ENCODE peak calls at places on chromosome 12, in seven cellular contexts. One of them, this sample, is unnamed.

GRCh38 chr12:109065154-109065852 is 12.9 kb downstream of the USP30 start:
- DNase-seq in K562: no peak
- DNase-seq in HEK293T: no peak
- DNase-seq in WTC11: no peak
- DNase-seq in HepG2: peak
- DNase-seq in H1: peak
- DNase-seq in GM12878: no peak
- DNase-seq in this sample: no peak

GRCh38 chr12:108616941-108617858 is 16.5 kb downstream of the SELPLG start:
- DNase-seq in K562: no peak
- DNase-seq in HEK293T: no peak
- DNase-seq in WTC11: no peak
- DNase-seq in HepG2: no peak
- DNase-seq in H1: no peak
- DNase-seq in GM12878: peak
- DNase-seq in this sample: no peak

GRCh38 chr12:107335802-107336570 is 242.6 kb upstream of the CRY1 start:
- DNase-seq in K562: no peak
- DNase-seq in HEK293T: no peak
- DNase-seq in WTC11: no peak
- DNase-seq in HepG2: no peak
- DNase-seq in H1: no peak
- DNase-seq in GM12878: no peak
- DNase-seq in this sample: no peak

GRCh38 chr12:2294651-2295475 is 242.1 kb downstream of the CACNA1C start:
- DNase-seq in K562: no peak
- DNase-seq in HEK293T: no peak
- DNase-seq in WTC11: no peak
- DNase-seq in HepG2: no peak
- DNase-seq in H1: no peak
- DNase-seq in GM12878: no peak
- DNase-seq in this sample: no peak

GRCh38 chr12:117105902-117106301 is 6.7 kb upstream of the TESC start:
- DNase-seq in K562: no peak
- DNase-seq in HEK293T: no peak
- DNase-seq in WTC11: no peak
- DNase-seq in HepG2: peak
- DNase-seq in H1: no peak
- DNase-seq in GM12878: peak
- DNase-seq in this sample: peak

GRCh38 chr12:67720383-67720856 is 71.9 kb downstream of the DYRK2 start:
- DNase-seq in K562: no peak
- DNase-seq in HEK293T: peak
- DNase-seq in WTC11: no peak
- DNase-seq in HepG2: no peak
- DNase-seq in H1: no peak
- DNase-seq in GM12878: no peak
- DNase-seq in this sample: no peak

GRCh38 chr12:21823581-21823980 is 49.1 kb upstream of the KCNJ8 start:
- DNase-seq in K562: no peak
- DNase-seq in HEK293T: no peak
- DNase-seq in WTC11: peak
- DNase-seq in HepG2: no peak
- DNase-seq in H1: peak
- DNase-seq in GM12878: no peak
- DNase-seq in this sample: no peak

GRCh38 chr12:47868041-47868440 is 36.8 kb downstream of the VDR start:
- DNase-seq in K562: no peak
- DNase-seq in HEK293T: no peak
- DNase-seq in WTC11: no peak
- DNase-seq in HepG2: no peak
- DNase-seq in H1: no peak
- DNase-seq in GM12878: no peak
- DNase-seq in this sample: no peak

GRCh38 chr12:90020006-90020405 is 311.4 kb upstream of the ATP2B1 start:
- DNase-seq in K562: no peak
- DNase-seq in HEK293T: no peak
- DNase-seq in WTC11: no peak
- DNase-seq in HepG2: no peak
- DNase-seq in H1: no peak
- DNase-seq in GM12878: no peak
- DNase-seq in this sample: no peak

GRCh38 chr12:80912906-80913769 is 24.6 kb downstream of the LIN7A start:
- DNase-seq in K562: no peak
- DNase-seq in HEK293T: no peak
- DNase-seq in WTC11: no peak
- DNase-seq in HepG2: no peak
- DNase-seq in H1: no peak
- DNase-seq in GM12878: no peak
- DNase-seq in this sample: no peak

GRCh38 chr12:75960954-75961661 is 70.5 kb downstream of the PHLDA1 start:
- DNase-seq in K562: no peak
- DNase-seq in HEK293T: no peak
- DNase-seq in WTC11: no peak
- DNase-seq in HepG2: no peak
- DNase-seq in H1: no peak
- DNase-seq in GM12878: no peak
- DNase-seq in this sample: no peak

GRCh38 chr12:121513464-121514183 is 67.2 kb downstream of the KDM2B start:
- DNase-seq in K562: peak
- DNase-seq in HEK293T: peak
- DNase-seq in WTC11: peak
- DNase-seq in HepG2: peak
- DNase-seq in H1: peak
- DNase-seq in GM12878: no peak
- DNase-seq in this sample: peak

GRCh38 chr12:47767197-47767724 is 5.8 kb upstream of the SLC48A1 start:
- DNase-seq in K562: peak
- DNase-seq in HEK293T: peak
- DNase-seq in WTC11: peak
- DNase-seq in HepG2: peak
- DNase-seq in H1: peak
- DNase-seq in GM12878: no peak
- DNase-seq in this sample: peak

GRCh38 chr12:54259194-54260011 is 20.5 kb downstream of the CBX5 start:
- DNase-seq in K562: peak
- DNase-seq in HEK293T: peak
- DNase-seq in WTC11: peak
- DNase-seq in HepG2: no peak
- DNase-seq in H1: peak
- DNase-seq in GM12878: peak
- DNase-seq in this sample: peak

GRCh38 chr12:82517027-82517426 is 158.7 kb downstream of the METTL25 start:
- DNase-seq in K562: no peak
- DNase-seq in HEK293T: peak
- DNase-seq in WTC11: peak
- DNase-seq in HepG2: peak
- DNase-seq in H1: no peak
- DNase-seq in GM12878: no peak
- DNase-seq in this sample: peak

GRCh38 chr12:2057041-2057792 is 4.4 kb downstream of the CACNA1C start:
- DNase-seq in K562: peak
- DNase-seq in HEK293T: peak
- DNase-seq in WTC11: peak
- DNase-seq in HepG2: peak
- DNase-seq in H1: peak
- DNase-seq in GM12878: no peak
- DNase-seq in this sample: peak

GRCh38 chr12:91111366-91112321 is at the start of gene LUM:
- DNase-seq in K562: no peak
- DNase-seq in HEK293T: no peak
- DNase-seq in WTC11: no peak
- DNase-seq in HepG2: no peak
- DNase-seq in H1: no peak
- DNase-seq in GM12878: no peak
- DNase-seq in this sample: no peak

GRCh38 chr12:23906329-23906728 is 43.1 kb downstream of the SOX5 start:
- DNase-seq in K562: no peak
- DNase-seq in HEK293T: no peak
- DNase-seq in WTC11: no peak
- DNase-seq in HepG2: peak
- DNase-seq in H1: no peak
- DNase-seq in GM12878: no peak
- DNase-seq in this sample: no peak

GRCh38 chr12:71085575-71085974 is 72.2 kb downstream of the TSPAN8 start:
- DNase-seq in K562: no peak
- DNase-seq in HEK293T: no peak
- DNase-seq in WTC11: no peak
- DNase-seq in HepG2: no peak
- DNase-seq in H1: no peak
- DNase-seq in GM12878: no peak
- DNase-seq in this sample: no peak

DNA sequence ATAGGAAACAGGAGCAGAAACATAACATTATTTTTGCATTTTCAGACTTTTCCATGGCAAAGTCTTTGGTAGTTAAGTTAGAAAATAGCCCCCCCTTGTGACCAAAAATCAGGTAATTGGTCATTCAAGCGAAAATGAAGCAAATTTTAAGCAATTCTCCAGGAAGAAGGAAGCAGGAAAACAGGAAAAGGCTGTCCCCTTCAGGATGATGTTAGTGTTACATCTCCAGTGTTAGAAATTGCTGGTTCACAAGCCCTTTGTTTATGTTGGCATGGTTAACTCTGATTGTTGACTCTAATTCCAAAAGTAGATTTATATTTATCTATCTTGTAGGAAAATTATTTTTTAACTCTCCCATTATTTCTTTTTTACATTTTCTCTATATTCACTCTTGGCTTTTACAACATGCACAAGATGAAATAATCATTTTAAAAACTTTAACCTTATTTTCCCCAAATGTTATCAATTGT is 18.8 kb upstream of the GAS2L3 start:
- DNase-seq in K562: peak
- DNase-seq in HEK293T: peak
- DNase-seq in WTC11: no peak
- DNase-seq in HepG2: peak
- DNase-seq in H1: no peak
- DNase-seq in GM12878: no peak
- DNase-seq in this sample: peak
- TF ChIP-seq SP1 in K562: no peak
- TF ChIP-seq SP1 in HEK293T: no peak
- TF ChIP-seq SP1 in WTC11: no peak
- TF ChIP-seq SP1 in HepG2: no peak
- TF ChIP-seq SP1 in H1: no peak
- TF ChIP-seq SP1 in GM12878: no peak
- TF ChIP-seq SP1 in this sample: no peak

GRCh38 chr12:68910128-68910527 is 22.8 kb downstream of the CPM start:
- DNase-seq in K562: no peak
- DNase-seq in HEK293T: no peak
- DNase-seq in WTC11: no peak
- DNase-seq in HepG2: no peak
- DNase-seq in H1: no peak
- DNase-seq in GM12878: no peak
- DNase-seq in this sample: no peak
- TF ChIP-seq SP1 in K562: no peak
- TF ChIP-seq SP1 in HEK293T: no peak
- TF ChIP-seq SP1 in WTC11: no peak
- TF ChIP-seq SP1 in HepG2: no peak
- TF ChIP-seq SP1 in H1: no peak
- TF ChIP-seq SP1 in GM12878: no peak
- TF ChIP-seq SP1 in this sample: no peak

GRCh38 chr12:46005151-46005797 is 14.9 kb upstream of the SCAF11 start:
- DNase-seq in K562: no peak
- DNase-seq in HEK293T: no peak
- DNase-seq in WTC11: no peak
- DNase-seq in HepG2: no peak
- DNase-seq in H1: no peak
- DNase-seq in GM12878: no peak
- DNase-seq in this sample: no peak
- TF ChIP-seq SP1 in K562: no peak
- TF ChIP-seq SP1 in HEK293T: no peak
- TF ChIP-seq SP1 in WTC11: no peak
- TF ChIP-seq SP1 in HepG2: no peak
- TF ChIP-seq SP1 in H1: no peak
- TF ChIP-seq SP1 in GM12878: no peak
- TF ChIP-seq SP1 in this sample: peak

GRCh38 chr12:6463858-6464257 is 6.6 kb downstream of the VAMP1 start:
- DNase-seq in K562: no peak
- DNase-seq in HEK293T: no peak
- DNase-seq in WTC11: peak
- DNase-seq in HepG2: no peak
- DNase-seq in H1: no peak
- DNase-seq in GM12878: no peak
- DNase-seq in this sample: no peak

GRCh38 chr12:6464531-6464930 is 5.9 kb downstream of the VAMP1 start:
- DNase-seq in K562: no peak
- DNase-seq in HEK293T: no peak
- DNase-seq in WTC11: no peak
- DNase-seq in HepG2: no peak
- DNase-seq in H1: no peak
- DNase-seq in GM12878: no peak
- DNase-seq in this sample: no peak

GRCh38 chr12:6466184-6466573 is 4.3 kb downstream of the VAMP1 start:
- DNase-seq in K562: no peak
- DNase-seq in HEK293T: no peak
- DNase-seq in WTC11: no peak
- DNase-seq in HepG2: no peak
- DNase-seq in H1: no peak
- DNase-seq in GM12878: no peak
- DNase-seq in this sample: no peak

GRCh38 chr12:6463211-6463610 is 7.3 kb downstream of the VAMP1 start:
- DNase-seq in K562: no peak
- DNase-seq in HEK293T: no peak
- DNase-seq in WTC11: no peak
- DNase-seq in HepG2: no peak
- DNase-seq in H1: no peak
- DNase-seq in GM12878: no peak
- DNase-seq in this sample: no peak

DNA sequence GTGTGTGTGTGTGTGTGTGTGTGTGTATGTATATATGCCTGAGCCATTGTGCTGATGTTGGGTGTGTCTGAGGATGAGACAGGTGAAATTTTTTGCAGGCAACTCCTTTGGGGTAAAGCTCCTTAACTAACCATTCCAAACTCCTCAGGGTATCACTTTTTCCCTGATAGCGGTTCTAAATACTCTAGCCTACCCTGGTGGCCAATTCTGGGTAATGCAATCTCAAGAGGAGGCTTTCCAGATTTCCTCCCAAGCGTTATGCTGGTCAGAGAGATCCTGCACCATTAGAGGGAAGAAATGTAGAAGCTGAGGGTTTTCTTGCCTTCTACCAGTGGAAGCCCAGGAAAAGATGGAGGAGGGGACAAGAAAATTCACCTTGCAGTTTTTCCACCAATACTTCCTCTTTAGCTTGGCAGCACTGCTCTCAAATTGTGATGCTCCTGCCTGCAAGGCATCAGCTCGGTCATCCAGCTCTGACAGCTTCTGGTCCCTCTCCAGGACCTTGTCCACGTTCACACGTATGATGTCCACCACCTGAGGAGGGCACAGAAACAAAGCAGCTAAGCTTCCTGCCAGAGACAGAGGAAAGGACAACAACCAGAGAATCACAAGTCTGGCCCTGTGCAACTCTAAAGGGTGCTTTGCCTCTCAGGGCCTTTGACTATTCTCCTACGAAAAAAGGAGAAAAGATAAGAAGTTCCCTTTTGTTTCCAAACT is 4.9 kb downstream of the VAMP1 start:
- DNase-seq in K562: peak
- DNase-seq in HEK293T: peak
- DNase-seq in WTC11: peak
- DNase-seq in HepG2: peak
- DNase-seq in H1: peak
- DNase-seq in GM12878: no peak
- DNase-seq in this sample: peak
- TF ChIP-seq SP1 in K562: no peak
- TF ChIP-seq SP1 in HEK293T: no peak
- TF ChIP-seq SP1 in WTC11: no peak
- TF ChIP-seq SP1 in HepG2: no peak
- TF ChIP-seq SP1 in H1: no peak
- TF ChIP-seq SP1 in GM12878: no peak
- TF ChIP-seq SP1 in this sample: no peak

GRCh38 chr12:553216-554000 is 93.7 kb downstream of the B4GALNT3 start:
- DNase-seq in K562: no peak
- DNase-seq in HEK293T: no peak
- DNase-seq in WTC11: no peak
- DNase-seq in HepG2: no peak
- DNase-seq in H1: no peak
- DNase-seq in GM12878: no peak
- DNase-seq in this sample: no peak
- TF ChIP-seq SP1 in K562: no peak
- TF ChIP-seq SP1 in HEK293T: no peak
- TF ChIP-seq SP1 in WTC11: no peak
- TF ChIP-seq SP1 in HepG2: no peak
- TF ChIP-seq SP1 in H1: no peak
- TF ChIP-seq SP1 in GM12878: no peak
- TF ChIP-seq SP1 in this sample: no peak